ENCODE peak calls at places on chromosomes 1 and 21, in eight cellular contexts. One of them, this sample, is unnamed.

GRCh38 chr1:116033322-116033721 is 57.0 kb downstream of the SLC22A15 start:
- DNase-seq in neural crest cell: peak; percentile 16
- DNase-seq in germinal center: no peak
- DNase-seq in HCT116: no peak
- DNase-seq in left lung: no peak
- DNase-seq in stimulated activated CD4-positive, alpha-beta T cell treated with anti-CD3 and anti-CD28 coated beads, Interleukin-2, amount 100 ng/mL, for 48 hours: no peak
- DNase-seq in CD8-positive, alpha-beta T cell: no peak
- DNase-seq in GM03348: no peak
- DNase-seq in this sample: no peak

GRCh38 chr21:36718951-36719501 is 20.1 kb downstream of the SIM2 start:
- DNase-seq in stimulated activated CD4-positive, alpha-beta T cell treated with anti-CD3 and anti-CD28 coated beads, Interleukin-2, amount 100 ng/mL, for 48 hours: no peak
- DNase-seq in left lung: no peak
- DNase-seq in neural crest cell: no peak
- DNase-seq in germinal center: no peak
- DNase-seq in CD8-positive, alpha-beta T cell: no peak
- DNase-seq in HCT116: peak; percentile 52
- DNase-seq in GM03348: no peak
- DNase-seq in this sample: no peak

GRCh38 chr1:209583408-209583807 is at the start of gene CAMK1G:
- DNase-seq in neural crest cell: peak; percentile 38
- DNase-seq in GM03348: peak; percentile 72
- DNase-seq in HCT116: no peak
- DNase-seq in stimulated activated CD4-positive, alpha-beta T cell treated with anti-CD3 and anti-CD28 coated beads, Interleukin-2, amount 100 ng/mL, for 48 hours: no peak
- DNase-seq in germinal center: no peak
- DNase-seq in CD8-positive, alpha-beta T cell: no peak
- DNase-seq in left lung: no peak
- DNase-seq in this sample: no peak

GRCh38 chr1:226814751-226815496 is 55.5 kb upstream of the PSEN2 start:
- DNase-seq in HCT116: peak; percentile 96
- DNase-seq in stimulated activated CD4-positive, alpha-beta T cell treated with anti-CD3 and anti-CD28 coated beads, Interleukin-2, amount 100 ng/mL, for 48 hours: no peak
- DNase-seq in CD8-positive, alpha-beta T cell: no peak
- DNase-seq in left lung: peak; percentile 75
- DNase-seq in GM03348: peak; percentile 77
- DNase-seq in neural crest cell: no peak
- DNase-seq in germinal center: no peak
- DNase-seq in this sample: peak; percentile 98

GRCh38 chr1:83872515-83872914 is 126.4 kb downstream of the TTLL7 start:
- DNase-seq in left lung: no peak
- DNase-seq in germinal center: no peak
- DNase-seq in neural crest cell: no peak
- DNase-seq in GM03348: no peak
- DNase-seq in HCT116: no peak
- DNase-seq in stimulated activated CD4-positive, alpha-beta T cell treated with anti-CD3 and anti-CD28 coated beads, Interleukin-2, amount 100 ng/mL, for 48 hours: no peak
- DNase-seq in CD8-positive, alpha-beta T cell: no peak
- DNase-seq in this sample: no peak

GRCh38 chr1:218616681-218617080 is 271.5 kb downstream of the TGFB2 start:
- DNase-seq in GM03348: no peak
- DNase-seq in HCT116: no peak
- DNase-seq in germinal center: no peak
- DNase-seq in left lung: no peak
- DNase-seq in stimulated activated CD4-positive, alpha-beta T cell treated with anti-CD3 and anti-CD28 coated beads, Interleukin-2, amount 100 ng/mL, for 48 hours: no peak
- DNase-seq in neural crest cell: no peak
- DNase-seq in CD8-positive, alpha-beta T cell: no peak
- DNase-seq in this sample: no peak

GRCh38 chr1:55623339-55623738 is 408.2 kb upstream of the USP24 start:
- DNase-seq in CD8-positive, alpha-beta T cell: no peak
- DNase-seq in HCT116: no peak
- DNase-seq in germinal center: no peak
- DNase-seq in left lung: peak; percentile 35
- DNase-seq in GM03348: no peak
- DNase-seq in stimulated activated CD4-positive, alpha-beta T cell treated with anti-CD3 and anti-CD28 coated beads, Interleukin-2, amount 100 ng/mL, for 48 hours: no peak
- DNase-seq in neural crest cell: no peak
- DNase-seq in this sample: no peak

GRCh38 chr1:45583666-45584350 is at the start of gene NASP:
- DNase-seq in HCT116: peak; percentile 63
- DNase-seq in CD8-positive, alpha-beta T cell: peak; percentile 90
- DNase-seq in neural crest cell: peak; percentile 95
- DNase-seq in germinal center: peak; percentile 90
- DNase-seq in left lung: peak; percentile 93
- DNase-seq in stimulated activated CD4-positive, alpha-beta T cell treated with anti-CD3 and anti-CD28 coated beads, Interleukin-2, amount 100 ng/mL, for 48 hours: peak; percentile 94
- DNase-seq in GM03348: peak; percentile 95
- DNase-seq in this sample: peak; percentile 73

GRCh38 chr1:117600966-117601365 is 4.9 kb upstream of the TENT5C start:
- DNase-seq in CD8-positive, alpha-beta T cell: no peak
- DNase-seq in neural crest cell: no peak
- DNase-seq in stimulated activated CD4-positive, alpha-beta T cell treated with anti-CD3 and anti-CD28 coated beads, Interleukin-2, amount 100 ng/mL, for 48 hours: no peak
- DNase-seq in germinal center: no peak
- DNase-seq in GM03348: peak; percentile 35
- DNase-seq in left lung: no peak
- DNase-seq in HCT116: no peak
- DNase-seq in this sample: no peak

GRCh38 chr1:223730471-223730870 is 18.1 kb downstream of the CAPN2 start:
- DNase-seq in neural crest cell: no peak
- DNase-seq in left lung: no peak
- DNase-seq in CD8-positive, alpha-beta T cell: no peak
- DNase-seq in germinal center: no peak
- DNase-seq in HCT116: no peak
- DNase-seq in stimulated activated CD4-positive, alpha-beta T cell treated with anti-CD3 and anti-CD28 coated beads, Interleukin-2, amount 100 ng/mL, for 48 hours: no peak
- DNase-seq in GM03348: no peak
- DNase-seq in this sample: no peak

GRCh38 chr1:39268112-39268581 is 63.7 kb downstream of the MACF1 start:
- DNase-seq in germinal center: peak; percentile 19
- DNase-seq in CD8-positive, alpha-beta T cell: no peak
- DNase-seq in GM03348: peak; percentile 84
- DNase-seq in left lung: no peak
- DNase-seq in HCT116: no peak
- DNase-seq in neural crest cell: no peak
- DNase-seq in stimulated activated CD4-positive, alpha-beta T cell treated with anti-CD3 and anti-CD28 coated beads, Interleukin-2, amount 100 ng/mL, for 48 hours: no peak
- DNase-seq in this sample: no peak

GRCh38 chr1:35120458-35121133 is 41.4 kb downstream of the ZMYM1 start:
- DNase-seq in germinal center: peak; percentile 24
- DNase-seq in left lung: peak; percentile 72
- DNase-seq in HCT116: no peak
- DNase-seq in GM03348: peak; percentile 53
- DNase-seq in neural crest cell: no peak
- DNase-seq in CD8-positive, alpha-beta T cell: no peak
- DNase-seq in stimulated activated CD4-positive, alpha-beta T cell treated with anti-CD3 and anti-CD28 coated beads, Interleukin-2, amount 100 ng/mL, for 48 hours: no peak
- DNase-seq in this sample: peak; percentile 7

GRCh38 chr1:152044386-152044785 is 7.6 kb upstream of the S100A11 start:
- DNase-seq in stimulated activated CD4-positive, alpha-beta T cell treated with anti-CD3 and anti-CD28 coated beads, Interleukin-2, amount 100 ng/mL, for 48 hours: no peak
- DNase-seq in HCT116: no peak
- DNase-seq in CD8-positive, alpha-beta T cell: no peak
- DNase-seq in germinal center: no peak
- DNase-seq in left lung: no peak
- DNase-seq in neural crest cell: no peak
- DNase-seq in GM03348: peak; percentile 34
- DNase-seq in this sample: no peak

GRCh38 chr1:9315411-9316079 is 22.9 kb downstream of the SPSB1 start:
- DNase-seq in GM03348: peak; percentile 51
- DNase-seq in neural crest cell: no peak
- DNase-seq in germinal center: no peak
- DNase-seq in left lung: peak; percentile 24
- DNase-seq in stimulated activated CD4-positive, alpha-beta T cell treated with anti-CD3 and anti-CD28 coated beads, Interleukin-2, amount 100 ng/mL, for 48 hours: peak; percentile 54
- DNase-seq in CD8-positive, alpha-beta T cell: no peak
- DNase-seq in HCT116: no peak
- DNase-seq in this sample: peak; percentile 63

GRCh38 chr1:65069186-65069585 is 78.8 kb upstream of the AK4 start:
- DNase-seq in CD8-positive, alpha-beta T cell: no peak
- DNase-seq in GM03348: no peak
- DNase-seq in germinal center: peak; percentile 14
- DNase-seq in stimulated activated CD4-positive, alpha-beta T cell treated with anti-CD3 and anti-CD28 coated beads, Interleukin-2, amount 100 ng/mL, for 48 hours: no peak
- DNase-seq in HCT116: no peak
- DNase-seq in left lung: no peak
- DNase-seq in neural crest cell: no peak
- DNase-seq in this sample: no peak

This sample was measured in PC-9.